ENCODE peak calls at places on chromosomes 16 and 17, in five cellular contexts. J, N, F, Z and E are unnamed samples.

GRCh38 chr16:89471225-89471624 is 19.1 kb downstream of the ANKRD11 start:
- DNase-seq in F (peak), Z (no peak), J (no peak), N (no peak), E (no peak)

GRCh38 chr16:21159281-21159951 is 942 bp downstream of the LDAF1 start:
- DNase-seq in J (peak), Z (no peak), F (no peak), N (no peak), E (no peak)

GRCh38 chr17:48603959-48604769 is 622 bp downstream of the HOXB6 start:
- DNase-seq in F (no peak), Z (no peak), J (no peak), N (no peak), E (no peak)

GRCh38 chr17:57466042-57466471 is 209.7 kb downstream of the MSI2 start:
- DNase-seq in N (no peak), F (no peak), Z (no peak), J (no peak), E (no peak)

GRCh38 chr17:76847031-76847430 is 21.2 kb upstream of the MGAT5B start:
- DNase-seq in J (no peak), F (no peak), N (no peak), Z (no peak), E (no peak)

GRCh38 chr16:83200005-83200779 is 573.4 kb downstream of the CDH13 start:
- DNase-seq in N (no peak), J (no peak), Z (no peak), F (no peak), E (no peak)

GRCh38 chr17:62652251-62653001 is 25.0 kb downstream of the MRC2 start:
- DNase-seq in Z (no peak), F (peak), J (peak), N (no peak), E (no peak)

GRCh38 chr17:17628388-17629008 is 37.0 kb upstream of the PEMT start:
- DNase-seq in J (peak), Z (no peak), F (no peak), N (no peak), E (no peak)

GRCh38 chr16:28110074-28110473 is 46.6 kb upstream of the GSG1L start:
- DNase-seq in J (no peak), F (no peak), N (no peak), Z (no peak), E (no peak)

GRCh38 chr17:78658281-78658785 is 81.1 kb upstream of the DNAH17 start:
- DNase-seq in N (no peak), F (no peak), Z (peak), J (no peak), E (no peak)

GRCh38 chr17:10631701-10632100 is 25.4 kb downstream of the MYH3 start:
- DNase-seq in J (no peak), F (no peak), Z (no peak), N (no peak), E (no peak)

GRCh38 chr16:64898159-64898558 is 223.7 kb downstream of the CDH11 start:
- DNase-seq in N (no peak), J (no peak), F (no peak), Z (no peak), E (no peak)

GRCh38 chr16:3444032-3444388 is 530 bp downstream of the NAA60 start:
- DNase-seq in F (no peak), J (no peak), N (no peak), Z (peak), E (no peak)

GRCh38 chr16:47734987-47735594 is 274.0 kb downstream of the PHKB start:
- DNase-seq in N (no peak), Z (no peak), J (no peak), F (no peak), E (no peak)

GRCh38 chr16:1914084-1914608 is 4.1 kb downstream of the HS3ST6 start:
- DNase-seq in F (no peak), N (no peak), Z (no peak), J (no peak), E (no peak)

GRCh38 chr17:73644145-73645049 is at the start of gene SDK2:
- DNase-seq in F (no peak), N (no peak), J (no peak), Z (no peak), E (no peak)

GRCh38 chr16:4776141-4776705 is 9.3 kb upstream of the ZNF500 start:
- DNase-seq in F (no peak), N (no peak), Z (no peak), J (no peak), E (no peak)

GRCh38 chr17:8140413-8141029 is 11.7 kb downstream of the PER1 start:
- DNase-seq in Z (no peak), F (no peak), J (no peak), N (no peak), E (no peak)

GRCh38 chr17:30031214-30031869 is 85.3 kb upstream of the NSRP1 start:
- DNase-seq in Z (no peak), J (no peak), N (no peak), F (no peak), E (no peak)

GRCh38 chr17:44909681-44910144 is 5.6 kb downstream of the GFAP start:
- DNase-seq in F (peak), J (no peak), Z (no peak), N (no peak), E (no peak)

GRCh38 chr16:65672960-65673359 is 551.1 kb upstream of the CDH11 start:
- DNase-seq in N (no peak), Z (no peak), F (no peak), J (no peak), E (no peak)